ENCODE peak calls at places on chromosomes 11 and 22, in seven cellular contexts. N, K, D, V, A, W and T are unnamed samples.

GRCh38 chr22:30881361-30882180 is 87.0 kb downstream of the MORC2 start:
- DNase-seq in V (no peak), W (no peak), A (peak; percentile 47), N (no peak), K (no peak), D (peak; percentile 46), T (no peak)

GRCh38 chr22:25027552-25027951 is 75.0 kb downstream of the KIAA1671 start:
- DNase-seq in K (no peak), N (no peak), A (no peak), V (no peak), W (no peak), D (no peak), T (no peak)

GRCh38 chr11:114168086-114168448 is 108.6 kb downstream of the ZBTB16 start:
- DNase-seq in K (no peak), V (no peak), D (no peak), N (no peak), A (no peak), W (no peak), T (no peak)

GRCh38 chr11:96168623-96169022 is 174.4 kb downstream of the MAML2 start:
- DNase-seq in K (peak; percentile 72), V (no peak), N (no peak), A (no peak), D (no peak), W (no peak), T (no peak)

GRCh38 chr11:47010192-47010591 is 73.6 kb downstream of the CSTPP1 start:
- DNase-seq in W (no peak), V (no peak), K (no peak), A (no peak), D (no peak), N (no peak), T (no peak)

GRCh38 chr11:126268361-126268707 is 361 bp downstream of the SRPRA start:
- DNase-seq in K (no peak), N (no peak), D (no peak), W (no peak), A (peak; percentile 70), V (no peak), T (no peak)

GRCh38 chr22:49289822-49290221 is 537.9 kb downstream of the BRD1 start:
- DNase-seq in A (peak; percentile 29), N (no peak), K (peak; percentile 15), W (no peak), V (no peak), D (no peak), T (peak; percentile 26)

GRCh38 chr22:26174280-26174679 is 5.0 kb downstream of the SEZ6L start:
- DNase-seq in W (no peak), K (no peak), N (no peak), A (no peak), V (no peak), D (peak; percentile 23), T (no peak)

GRCh38 chr11:66727282-66727882 is 1.6 kb downstream of the SPTBN2 start:
- DNase-seq in V (no peak), W (no peak), N (no peak), D (no peak), K (no peak), A (no peak), T (no peak)

GRCh38 chr11:117300773-117301172 is 9.6 kb downstream of the BACE1-AS start:
- DNase-seq in K (no peak), D (no peak), W (no peak), N (no peak), V (no peak), A (no peak), T (no peak)

GRCh38 chr11:86571273-86571948 is 101.0 kb downstream of the ME3 start:
- DNase-seq in K (no peak), V (no peak), D (peak; percentile 69), A (no peak), N (no peak), W (no peak), T (no peak)

GRCh38 chr11:65887723-65888162 is 528 bp downstream of the FIBP start:
- DNase-seq in A (no peak), D (no peak), W (no peak), N (no peak), K (no peak), V (no peak), T (no peak)

GRCh38 chr11:35649984-35650383 is 12.6 kb upstream of the TRIM44 start:
- DNase-seq in V (no peak), D (no peak), K (no peak), A (no peak), N (no peak), W (no peak), T (no peak)

GRCh38 chr11:106344392-106344791 is 266.9 kb downstream of the AASDHPPT start:
- DNase-seq in V (no peak), D (no peak), W (no peak), A (no peak), N (no peak), K (no peak), T (no peak)

GRCh38 chr22:46810856-46811786 is 48.7 kb downstream of the TBC1D22A start:
- DNase-seq in D (no peak), K (no peak), W (no peak), A (no peak), N (no peak), V (peak; percentile 21), T (no peak)

GRCh38 chr22:22930222-22930497 is 42.5 kb downstream of the IGLL5 start:
- DNase-seq in K (no peak), A (no peak), V (no peak), W (no peak), D (no peak), N (no peak), T (no peak)

GRCh38 chr11:95584180-95584579 is 205.4 kb downstream of the FAM76B start:
- DNase-seq in D (no peak), V (no peak), A (no peak), W (no peak), N (no peak), K (no peak), T (no peak)

GRCh38 chr11:95799531-95799930 is 9.2 kb downstream of the CEP57 start:
- DNase-seq in A (no peak), V (no peak), D (no peak), K (no peak), N (no peak), W (no peak), T (no peak)

GRCh38 chr11:984576-984975 is 51.9 kb downstream of the MUC6 start:
- DNase-seq in N (no peak), W (no peak), K (no peak), A (no peak), D (no peak), V (no peak), T (no peak)

GRCh38 chr11:127640822-127641485 is 640.4 kb upstream of the KIRREL3 start:
- DNase-seq in N (no peak), A (no peak), K (no peak), D (no peak), V (no peak), W (no peak), T (no peak)

GRCh38 chr11:31995525-31996123 is 95.2 kb upstream of the RCN1 start:
- DNase-seq in W (no peak), N (no peak), D (no peak), V (no peak), K (no peak), A (no peak), T (no peak)

DNA sequence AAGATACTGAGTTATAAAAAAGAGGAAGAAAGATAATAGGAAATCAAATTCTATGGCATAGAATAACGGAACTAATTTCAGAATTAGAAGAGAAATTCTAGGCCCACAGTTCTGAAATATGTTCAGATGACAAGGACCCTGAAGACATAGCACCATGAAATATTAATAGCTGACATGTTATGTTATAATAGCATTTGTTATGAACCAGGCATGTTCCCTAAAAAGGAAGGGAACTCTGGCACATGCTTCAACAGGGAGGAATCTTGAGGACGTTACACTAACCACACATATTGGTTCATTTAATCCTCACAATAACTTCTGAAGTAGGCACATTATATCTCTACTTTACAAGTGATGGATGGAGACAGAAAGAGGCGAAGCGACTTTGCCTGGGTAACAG is 32.7 kb downstream of the PRDM10 start:
- DNase-seq in W (no peak), A (no peak), K (no peak), V (no peak), N (no peak), D (no peak), T (no peak)
- H3K4me3 ChIP-seq in W (no peak overlapping the region), A (no peak overlapping the region), K (no peak overlapping the region), V (no peak overlapping the region), N (no peak overlapping the region), D (no peak overlapping the region), T (no peak overlapping the region)

GRCh38 chr11:43913829-43914380 is 28.5 kb upstream of the C11orf96 start:
- DNase-seq in N (no peak), V (no peak), A (no peak), W (no peak), K (no peak), D (no peak), T (no peak)
- H3K4me3 ChIP-seq in N (no peak overlapping the region), V (no peak overlapping the region), A (no peak overlapping the region), W (no peak overlapping the region), K (no peak overlapping the region), D (no peak overlapping the region), T (no peak overlapping the region)

GRCh38 chr22:38082986-38083710 is 836 bp downstream of the SLC16A8 start:
- DNase-seq in K (peak; percentile 38), D (no peak), W (peak; percentile 61), N (no peak), V (no peak), A (no peak), T (no peak)

GRCh38 chr22:38080468-38080846 is 3.5 kb downstream of the SLC16A8 start:
- DNase-seq in A (no peak), V (no peak), W (no peak), D (no peak), N (no peak), K (peak; percentile 49), T (no peak)

GRCh38 chr22:38081636-38081940 is 2.4 kb downstream of the SLC16A8 start:
- DNase-seq in A (no peak), N (no peak), V (no peak), D (no peak), K (no peak), W (peak; percentile 77), T (no peak)

GRCh38 chr22:38080847-38081635 is 2.9 kb downstream of the SLC16A8 start:
- DNase-seq in D (no peak), W (peak; percentile 74), V (no peak), N (no peak), K (no peak), A (no peak), T (no peak)

GRCh38 chr22:38081941-38082828 is 1.8 kb downstream of the SLC16A8 start:
- DNase-seq in D (no peak), V (no peak), K (peak; percentile 67), A (no peak), N (no peak), W (peak; percentile 59), T (no peak)
- H3K4me3 ChIP-seq in D (no peak overlapping the region), V (no peak overlapping the region), K (peak overlapping the region; percentile 53), A (no peak overlapping the region), N (no peak overlapping the region), W (peak overlapping the region; percentile 35), T (peak overlapping the region; percentile 72)

GRCh38 chr22:37242395-37242918 is 1.6 kb downstream of the RAC2 start:
- DNase-seq in N (peak; percentile 78), V (peak; percentile 70), K (peak; percentile 79), A (peak; percentile 85), W (no peak), D (no peak), T (no peak)

GRCh38 chr22:37240941-37241320 is 3.1 kb downstream of the RAC2 start:
- DNase-seq in W (no peak), A (no peak), N (no peak), D (no peak), K (no peak), V (no peak), T (no peak)

GRCh38 chr22:37240240-37240940 is 3.7 kb downstream of the RAC2 start:
- DNase-seq in N (no peak), K (no peak), A (no peak), V (no peak), D (no peak), W (no peak), T (no peak)

GRCh38 chr22:37239336-37240239 is 4.5 kb downstream of the RAC2 start:
- DNase-seq in N (no peak), K (no peak), A (no peak), V (no peak), D (no peak), W (no peak), T (no peak)

GRCh38 chr22:37241351-37242142 is 2.5 kb downstream of the RAC2 start:
- DNase-seq in K (no peak), N (no peak), W (no peak), D (no peak), A (no peak), V (no peak), T (no peak)
- H3K4me3 ChIP-seq in K (peak overlapping the region; percentile 40), N (no peak overlapping the region), W (peak overlapping the region; percentile 20), D (no peak overlapping the region), A (peak overlapping the region; percentile 59), V (no peak overlapping the region), T (no peak overlapping the region)